ENCODE peak calls at places on chromosomes 13 and 19, in five cellular contexts. S is HCT116, B is testis, L is body of pancreas, A is suprapubic skin. K is an unnamed sample.

GRCh38 chr13:89862691-89863036 is 1484.8 kb upstream of the MIR17HG start:
- DNase-seq in A (no peak), B (no peak), L (no peak), S (no peak), K (no peak)

GRCh38 chr19:51546650-51547396 is 15.4 kb upstream of the SIGLEC6 start:
- DNase-seq in A (no peak), S (no peak), L (no peak), B (no peak), K (peak; percentile 99)

GRCh38 chr13:36857273-36857672 is 38.3 kb downstream of the RFXAP start:
- DNase-seq in S (no peak), B (no peak), L (no peak), A (no peak), K (peak; percentile 79)

GRCh38 chr19:10115392-10116084 is 4.0 kb downstream of the P2RY11 start:
- DNase-seq in A (no peak), L (no peak), B (no peak), S (no peak), K (no peak)

GRCh38 chr13:100300213-100300612 is 211.3 kb downstream of the PCCA start:
- DNase-seq in S (no peak), L (no peak), A (no peak), B (no peak), K (no peak)

GRCh38 chr13:39394811-39395685 is 207.9 kb downstream of the LHFPL6 start:
- DNase-seq in L (no peak), B (peak; percentile 61), S (no peak), A (no peak), K (no peak)

GRCh38 chr19:38667552-38668205 is 20.2 kb downstream of the ACTN4 start:
- DNase-seq in L (no peak), A (no peak), S (no peak), B (no peak), K (no peak)

GRCh38 chr13:25885418-25885817 is 166.4 kb downstream of the SHISA2 start:
- DNase-seq in B (no peak), L (no peak), A (no peak), S (no peak), K (no peak)

GRCh38 chr13:110030394-110030928 is 244.1 kb upstream of the IRS2 start:
- DNase-seq in A (no peak), B (no peak), S (no peak), L (no peak), K (no peak)

GRCh38 chr13:92681239-92681638 is 545.4 kb upstream of the GPC6 start:
- DNase-seq in L (no peak), S (no peak), B (no peak), A (no peak), K (no peak)

GRCh38 chr13:70255406-70255991 is 147.2 kb upstream of the KLHL1 start:
- DNase-seq in A (no peak), L (no peak), B (peak; percentile 21), S (no peak), K (no peak)

GRCh38 chr19:28823338-28823961 is 389.5 kb downstream of the UQCRFS1 start:
- DNase-seq in A (no peak), L (no peak), B (no peak), S (no peak), K (no peak)

GRCh38 chr13:101416181-101417042 is at the start of gene NALCN:
- DNase-seq in L (peak; percentile 43), S (no peak), A (peak; percentile 60), B (peak; percentile 31), K (no peak)

GRCh38 chr13:52615817-52616216 is 26.4 kb upstream of the HNRNPA1L2 start:
- DNase-seq in L (no peak), A (no peak), S (no peak), B (no peak), K (peak; percentile 24)

GRCh38 chr13:52615134-52615801 is 27.0 kb upstream of the HNRNPA1L2 start:
- DNase-seq in A (no peak), S (no peak), L (no peak), B (no peak), K (no peak)

DNA sequence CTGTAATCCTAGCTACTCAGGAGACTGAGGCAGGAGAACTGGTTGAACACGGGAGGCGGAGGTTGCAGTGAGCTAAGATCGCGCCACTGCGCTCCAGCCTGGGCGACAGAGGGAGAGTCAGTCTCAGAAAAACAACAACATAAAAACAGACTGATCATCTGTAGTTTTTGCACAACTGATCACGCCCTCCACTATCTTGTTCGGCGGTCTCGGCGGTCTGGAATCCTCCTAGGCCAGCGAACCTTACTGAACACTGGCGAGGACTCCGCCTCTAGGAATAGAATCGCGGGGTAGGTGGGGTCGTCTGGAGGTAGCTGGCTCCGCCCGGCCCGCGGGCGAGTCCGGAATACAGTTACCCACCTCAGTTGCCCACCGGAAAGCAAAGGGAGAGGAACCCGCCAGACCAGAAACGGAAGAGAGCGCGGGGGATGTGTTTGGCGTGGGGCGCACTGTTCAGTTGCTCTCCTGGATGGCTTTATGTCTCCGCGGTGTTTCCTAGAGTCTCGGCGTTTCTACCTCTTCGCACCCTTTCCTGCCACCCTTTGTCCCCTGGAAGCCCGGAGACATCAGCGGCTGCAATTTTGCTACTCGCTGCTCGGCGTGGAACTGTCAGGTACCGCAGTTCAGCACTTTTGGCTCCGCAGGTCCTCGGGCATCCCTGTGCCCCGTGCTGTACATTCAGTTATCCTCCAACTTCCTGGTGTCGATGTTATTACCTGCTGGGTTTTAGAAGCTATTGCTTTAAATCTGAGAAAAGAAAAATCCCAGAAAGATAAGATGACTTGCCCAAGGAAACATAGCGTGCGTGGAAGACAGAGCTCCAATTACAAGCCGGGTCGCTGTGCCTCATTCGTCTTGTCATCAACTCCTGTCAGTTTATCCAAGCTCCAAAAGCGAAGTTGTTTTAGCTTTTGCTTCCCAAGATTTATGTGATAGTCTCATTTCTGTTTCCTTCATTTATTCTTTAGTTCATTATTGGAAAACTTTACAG is 24.9 kb upstream of the HNRNPA1L2 start:
- DNase-seq in A (peak; percentile 86), S (peak; percentile 78), B (peak; percentile 88), L (peak; percentile 81), K (peak; percentile 79)
- TF ChIP-seq POLR2A in A (no peak), S (no peak), B (no peak), L (peak; percentile 34), K (peak; percentile 78)

GRCh38 chr19:58562126-58563033 is 4.0 kb upstream of the UBE2M start:
- DNase-seq in S (no peak), A (no peak), B (no peak), L (peak; percentile 45), K (no peak)
- TF ChIP-seq POLR2A in S (no peak), A (no peak), B (no peak), L (no peak), K (peak; percentile 52)

GRCh38 chr13:46181799-46182490 is at the start of gene LCP1:
- DNase-seq in S (no peak), L (no peak), A (no peak), B (no peak), K (peak; percentile 83)
- TF ChIP-seq POLR2A in S (no peak), L (no peak), A (peak; percentile 64), B (no peak), K (peak; percentile 88)

DNA sequence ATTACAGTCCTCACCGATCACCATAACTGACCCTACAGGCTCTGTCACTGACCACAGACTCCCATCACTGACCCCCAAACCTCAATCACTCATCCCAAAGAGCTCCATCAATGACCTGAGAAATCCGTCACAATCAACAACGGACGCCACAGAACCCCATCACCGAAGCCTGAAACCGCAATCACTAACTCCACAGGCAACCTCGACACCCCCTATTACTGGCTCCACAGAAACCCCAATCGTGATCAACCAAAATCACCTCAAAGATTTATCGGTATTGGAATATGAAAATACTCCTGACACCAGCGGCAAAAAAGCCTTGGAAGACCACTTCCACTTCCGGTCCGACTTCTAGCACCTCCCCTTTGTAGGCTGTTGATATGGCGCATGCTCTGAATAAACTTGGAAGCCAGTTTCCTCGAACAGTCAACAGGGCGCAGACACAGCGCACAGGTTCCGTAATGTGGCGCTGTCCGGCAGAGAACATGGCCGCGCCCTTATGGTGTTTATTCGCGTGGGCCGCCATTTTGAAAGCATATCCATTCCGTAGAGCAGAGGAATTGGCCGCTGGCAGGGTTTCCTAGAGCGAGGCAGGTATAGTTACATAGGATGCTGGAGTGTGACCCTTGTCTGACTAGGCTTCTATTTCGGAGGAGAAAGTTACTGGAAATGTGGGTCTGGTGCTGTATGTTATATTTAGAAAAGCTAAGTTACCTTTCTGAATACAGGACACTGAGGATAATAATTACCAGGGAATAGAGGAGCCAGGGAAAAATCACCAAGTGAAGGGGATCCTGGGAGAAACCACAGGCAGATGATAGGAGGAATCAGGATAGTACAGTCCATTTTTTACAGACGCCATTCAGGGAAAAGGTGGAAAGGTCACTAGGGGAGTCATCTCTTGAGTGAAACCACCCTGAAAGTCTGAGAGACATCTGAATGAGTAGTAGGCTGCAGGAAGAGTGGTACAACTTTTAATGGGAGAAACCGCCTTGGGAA is at the start of gene ZNF585A:
- DNase-seq in L (peak; percentile 93), S (peak; percentile 81), A (peak; percentile 93), B (peak; percentile 98), K (peak; percentile 92)
- TF ChIP-seq POLR2A in L (no peak), S (no peak), A (no peak), B (no peak), K (peak; percentile 53)

GRCh38 chr19:19691683-19692082 is 23.0 kb downstream of the ZNF101 start:
- DNase-seq in A (no peak), S (no peak), L (no peak), B (no peak), K (no peak)

DNA sequence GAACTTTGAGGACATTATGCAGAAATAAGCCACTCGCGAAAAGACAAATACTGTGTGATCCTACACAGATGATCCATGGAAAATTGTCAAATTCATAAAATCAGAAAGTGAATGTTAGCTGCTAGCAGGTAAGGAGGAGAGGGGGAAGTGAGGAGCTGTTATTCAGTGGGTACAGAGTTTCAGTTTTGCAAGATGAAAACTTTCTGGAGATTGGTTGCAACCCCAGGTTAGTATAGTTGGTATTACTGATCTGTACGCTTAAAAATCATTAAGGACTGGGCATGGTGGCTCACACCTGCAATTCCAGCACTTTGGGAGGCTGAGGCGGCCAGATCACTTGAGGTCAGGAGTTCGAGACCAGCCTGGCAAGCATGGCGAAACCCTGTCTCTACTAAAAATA is 17.9 kb downstream of the ZNF101 start:
- DNase-seq in A (no peak), B (no peak), S (no peak), L (no peak), K (no peak)
- TF ChIP-seq POLR2A in A (no peak), B (no peak), S (no peak), L (no peak), K (no peak)